ENCODE peak calls at places on chromosomes 7 and 10, in eight cellular contexts. I is HL-60; V is CD4-positive, CD25-positive, alpha-beta regulatory T cell; Y is CD4-positive, alpha-beta memory T cell; C is A549; L is astrocyte; J is GM23338; F is CD8-positive, alpha-beta memory T cell. P is an unnamed sample.

GRCh38 chr7:37287093-37287492 is 161.6 kb downstream of the ELMO1 start:
- DNase-seq in I (no peak), V (no peak), Y (no peak), C (no peak), L (no peak), J (no peak), F (no peak), P (no peak)

GRCh38 chr7:22561356-22561755 is 61.4 kb upstream of the STEAP1B start:
- DNase-seq in I (no peak), V (no peak), Y (no peak), C (peak), L (peak), J (peak), F (no peak), P (no peak)

GRCh38 chr7:85875398-85875797 is 688.5 kb upstream of the SEMA3D start:
- DNase-seq in I (no peak), V (no peak), Y (no peak), C (no peak), L (no peak), J (no peak), F (no peak), P (no peak)

GRCh38 chr10:65142641-65143435 is 1621.6 kb downstream of the REEP3 start:
- DNase-seq in I (no peak), V (no peak), Y (no peak), C (no peak), L (no peak), J (no peak), F (no peak), P (no peak)

GRCh38 chr7:157238087-157238486 is 98.7 kb upstream of the DNAJB6 start:
- DNase-seq in I (no peak), V (no peak), Y (no peak), C (no peak), L (no peak), J (peak), F (no peak), P (no peak)

GRCh38 chr7:16091951-16092350 is 329.4 kb downstream of the CRPPA start:
- DNase-seq in I (no peak), V (no peak), Y (no peak), C (no peak), L (no peak), J (no peak), F (no peak), P (no peak)

GRCh38 chr7:130887182-130888016 is 153.4 kb upstream of the KLF14 start:
- DNase-seq in I (no peak), V (no peak), Y (no peak), C (no peak), L (peak), J (no peak), F (no peak), P (no peak)

GRCh38 chr10:110649652-110650264 is 5.6 kb downstream of the RBM20 start:
- DNase-seq in I (no peak), V (no peak), Y (no peak), C (no peak), L (no peak), J (no peak), F (no peak), P (no peak)

GRCh38 chr10:70925377-70926214 is 37.2 kb upstream of the PCBD1 start:
- DNase-seq in I (no peak), V (peak), Y (peak), C (peak), L (no peak), J (peak), F (peak), P (no peak)

GRCh38 chr7:44201813-44202212 is 1.0 kb downstream of the YKT6 start:
- DNase-seq in I (no peak), V (no peak), Y (no peak), C (no peak), L (peak), J (no peak), F (no peak), P (no peak)

GRCh38 chr7:144500225-144500624 is 96.7 kb upstream of the NOBOX start:
- DNase-seq in I (no peak), V (no peak), Y (no peak), C (no peak), L (no peak), J (no peak), F (no peak), P (no peak)

GRCh38 chr10:100510533-100511308 is 8.9 kb downstream of the SEC31B start:
- DNase-seq in I (peak), V (peak), Y (peak), C (no peak), L (no peak), J (no peak), F (peak), P (peak)

GRCh38 chr7:54811925-54812264 is 52.9 kb upstream of the SEC61G start:
- DNase-seq in I (no peak), V (no peak), Y (no peak), C (no peak), L (peak), J (no peak), F (no peak), P (no peak)

GRCh38 chr7:148204639-148205292 is 385.8 kb upstream of the C7orf33 start:
- DNase-seq in I (no peak), V (no peak), Y (no peak), C (no peak), L (no peak), J (peak), F (no peak), P (no peak)

GRCh38 chr10:131759347-131759746 is 141.5 kb upstream of the PPP2R2D start:
- DNase-seq in I (no peak), V (no peak), Y (no peak), C (no peak), L (no peak), J (no peak), F (no peak), P (no peak)

GRCh38 chr7:100674441-100675407 is 1.2 kb downstream of the GNB2 start:
- DNase-seq in I (no peak), V (no peak), Y (no peak), C (no peak), L (no peak), J (peak), F (peak), P (no peak)

GRCh38 chr10:86673827-86674581 is 5.7 kb downstream of the LDB3 start:
- DNase-seq in I (no peak), V (no peak), Y (no peak), C (no peak), L (no peak), J (no peak), F (no peak), P (no peak)

GRCh38 chr10:86946215-86947170 is 10.9 kb downstream of the MMRN2 start:
- DNase-seq in I (no peak), V (no peak), Y (no peak), C (no peak), L (no peak), J (no peak), F (no peak), P (no peak)

GRCh38 chr10:118977022-118977599 is 52.4 kb upstream of the NANOS1 start:
- DNase-seq in I (no peak), V (no peak), Y (no peak), C (no peak), L (no peak), J (no peak), F (no peak), P (no peak)

GRCh38 chr7:50302486-50303081 is 1.9 kb upstream of the IKZF1 start:
- DNase-seq in I (no peak), V (no peak), Y (no peak), C (no peak), L (no peak), J (peak), F (no peak), P (no peak)

GRCh38 chr10:95414016-95414830 is 123.4 kb upstream of the PDLIM1 start:
- DNase-seq in I (no peak), V (no peak), Y (no peak), C (no peak), L (no peak), J (no peak), F (no peak), P (no peak)

GRCh38 chr10:61609609-61610166 is 53.0 kb upstream of the CABCOCO1 start:
- DNase-seq in I (no peak), V (no peak), Y (no peak), C (no peak), L (no peak), J (no peak), F (no peak), P (no peak)

GRCh38 chr10:90437452-90437851 is 420.4 kb downstream of the HTR7 start:
- DNase-seq in I (no peak), V (no peak), Y (no peak), C (no peak), L (peak), J (no peak), F (no peak), P (no peak)

GRCh38 chr7:77258014-77258413 is 58.4 kb upstream of the FGL2 start:
- DNase-seq in I (peak), V (no peak), Y (no peak), C (no peak), L (no peak), J (no peak), F (no peak), P (no peak)

GRCh38 chr10:101671453-101671852 is 23.5 kb downstream of the FBXW4 start:
- DNase-seq in I (no peak), V (no peak), Y (no peak), C (no peak), L (no peak), J (no peak), F (no peak), P (no peak)

GRCh38 chr7:151964951-151965350 is 8.7 kb downstream of the GALNTL5 start:
- DNase-seq in I (no peak), V (no peak), Y (no peak), C (no peak), L (no peak), J (no peak), F (no peak), P (no peak)

GRCh38 chr7:104106106-104106505 is 101.7 kb downstream of the ORC5 start:
- DNase-seq in I (no peak), V (no peak), Y (no peak), C (no peak), L (no peak), J (no peak), F (no peak), P (no peak)

GRCh38 chr10:77513783-77514331 is 123.8 kb downstream of the KCNMA1 start:
- DNase-seq in I (no peak), V (no peak), Y (no peak), C (peak), L (peak), J (peak), F (no peak), P (no peak)

GRCh38 chr10:98170249-98171117 is 36.0 kb downstream of the R3HCC1L start:
- DNase-seq in I (peak), V (no peak), Y (peak), C (peak), L (peak), J (peak), F (peak), P (peak)

DNA sequence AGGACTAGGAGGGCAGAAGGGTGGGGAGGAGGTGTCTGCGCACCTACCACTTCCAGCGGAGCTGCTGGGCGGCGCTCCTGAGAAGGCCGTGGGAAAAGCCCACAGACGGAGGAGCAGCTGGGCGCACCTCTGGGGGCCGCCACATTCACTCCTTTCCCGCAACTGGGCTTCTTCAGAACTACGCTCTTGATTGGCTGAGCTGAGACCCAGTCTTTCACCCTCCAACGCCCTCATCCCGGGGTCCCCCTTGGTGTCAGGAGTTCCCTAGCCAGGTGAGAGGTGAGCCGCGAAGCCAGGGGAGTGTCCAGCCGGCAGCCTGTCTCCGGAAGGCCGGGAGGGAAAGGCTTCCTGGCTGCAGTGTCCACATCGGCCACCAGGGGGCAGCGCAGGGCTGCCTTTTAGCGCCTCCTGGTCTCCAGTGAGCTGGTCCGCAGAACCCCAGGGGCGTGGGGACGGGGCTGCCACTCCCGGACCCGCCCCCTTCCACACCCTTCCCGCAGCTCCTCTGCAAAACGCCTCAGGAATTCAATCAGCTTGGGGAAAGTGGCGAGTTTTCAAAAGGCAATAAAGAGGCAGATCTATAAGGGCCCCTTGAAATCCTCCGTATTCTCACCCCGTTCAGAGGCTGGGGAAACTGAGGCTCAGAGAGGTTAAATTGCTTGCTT is 98.8 kb downstream of the CHST15 start:
- DNase-seq in I (peak), V (peak), Y (peak), C (peak), L (peak), J (peak), F (peak), P (peak)
- H3K4me3 ChIP-seq in I (no peak), V (no peak), Y (no peak), C (peak), L (peak), J (peak), F (peak), P (peak)

GRCh38 chr10:60073781-60074656 is 167.7 kb upstream of the CCDC6 start:
- DNase-seq in I (no peak), V (no peak), Y (no peak), C (no peak), L (no peak), J (no peak), F (no peak), P (no peak)
- H3K4me3 ChIP-seq in I (no peak), V (no peak), Y (no peak), C (no peak), L (no peak), J (no peak), F (no peak), P (no peak)

GRCh38 chr7:129438281-129438838 is 4.1 kb downstream of the STRIP2 start:
- DNase-seq in I (no peak), V (no peak), Y (no peak), C (no peak), L (no peak), J (no peak), F (no peak), P (no peak)

GRCh38 chr7:129434846-129435318 is 650 bp downstream of the STRIP2 start:
- DNase-seq in I (no peak), V (no peak), Y (no peak), C (no peak), L (no peak), J (peak), F (peak), P (no peak)

GRCh38 chr7:129437190-129437589 is 3.0 kb downstream of the STRIP2 start:
- DNase-seq in I (no peak), V (no peak), Y (no peak), C (no peak), L (no peak), J (no peak), F (no peak), P (no peak)

GRCh38 chr7:129435414-129435829 is 1.2 kb downstream of the STRIP2 start:
- DNase-seq in I (no peak), V (no peak), Y (no peak), C (no peak), L (no peak), J (no peak), F (no peak), P (no peak)

DNA sequence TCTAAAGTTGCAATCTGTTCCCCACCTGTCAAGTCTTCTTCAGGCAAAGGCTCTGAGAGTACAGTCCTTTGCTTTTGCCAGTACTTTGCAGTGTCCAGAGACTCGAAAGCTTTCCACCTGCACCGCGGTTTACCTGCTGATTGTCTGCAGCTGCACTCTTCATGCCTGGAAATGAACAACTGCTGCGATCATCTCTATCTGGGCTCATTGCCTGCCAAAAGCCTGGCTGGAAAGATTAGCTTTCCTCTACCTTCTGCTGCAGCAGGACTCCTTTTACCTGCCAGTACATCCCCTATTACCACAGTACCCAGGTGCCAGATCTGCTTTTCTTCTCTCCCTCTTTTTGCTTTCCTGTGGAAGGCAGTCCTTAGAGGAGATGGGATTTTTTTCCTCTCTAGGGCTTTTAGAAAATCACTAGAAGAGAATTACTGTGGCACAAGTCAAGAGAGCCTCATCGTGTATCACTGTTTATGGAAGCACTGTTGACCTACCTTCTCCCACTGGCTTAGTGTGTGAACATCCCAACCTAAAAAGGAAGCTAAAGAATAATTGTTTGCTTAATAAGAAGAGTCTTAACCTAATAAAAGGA is 2.2 kb downstream of the STRIP2 start:
- DNase-seq in I (no peak), V (no peak), Y (no peak), C (no peak), L (no peak), J (no peak), F (no peak), P (no peak)
- H3K4me3 ChIP-seq in I (no peak), V (no peak), Y (no peak), C (no peak), L (no peak), J (no peak), F (no peak), P (no peak)

GRCh38 chr10:69320521-69320920 is 42.2 kb downstream of the HK1 start:
- DNase-seq in I (no peak), V (no peak), Y (no peak), C (no peak), L (no peak), J (no peak), F (no peak), P (no peak)
- H3K4me3 ChIP-seq in I (no peak), V (peak), Y (no peak), C (no peak), L (no peak), J (peak), F (peak), P (no peak)

GRCh38 chr7:87056346-87056745 is 3.1 kb downstream of the ELAPOR2 start:
- DNase-seq in I (no peak), V (no peak), Y (no peak), C (no peak), L (no peak), J (no peak), F (no peak), P (no peak)

GRCh38 chr7:87058739-87059524 is 522 bp downstream of the ELAPOR2 start:
- DNase-seq in I (no peak), V (no peak), Y (peak), C (peak), L (no peak), J (peak), F (no peak), P (no peak)

GRCh38 chr7:87057210-87057609 is 2.2 kb downstream of the ELAPOR2 start:
- DNase-seq in I (no peak), V (no peak), Y (no peak), C (no peak), L (no peak), J (no peak), F (no peak), P (no peak)

GRCh38 chr7:87059525-87060287 is at the start of gene ELAPOR2:
- DNase-seq in I (no peak), V (peak), Y (peak), C (peak), L (peak), J (peak), F (peak), P (peak)

DNA sequence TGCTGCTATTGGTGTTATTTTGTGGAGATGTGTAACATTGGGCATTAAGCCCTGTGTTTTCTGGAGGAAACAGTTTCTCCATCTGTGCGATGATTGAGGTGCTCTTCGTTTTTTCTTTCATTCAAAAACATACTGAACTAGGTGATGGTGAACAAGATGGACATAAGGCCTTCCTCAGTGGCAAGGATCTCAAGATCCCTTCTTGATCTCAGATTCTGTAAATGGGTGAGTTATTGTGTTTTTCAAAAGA is 759 bp upstream of the ELAPOR2 start:
- DNase-seq in I (no peak), V (no peak), Y (no peak), C (no peak), L (no peak), J (no peak), F (no peak), P (no peak)
- H3K4me3 ChIP-seq in I (no peak), V (peak), Y (no peak), C (peak), L (no peak), J (peak), F (peak), P (peak)

GRCh38 chr7:73908123-73908611 is 47.2 kb downstream of the TMEM270 start:
- DNase-seq in I (no peak), V (no peak), Y (no peak), C (no peak), L (no peak), J (no peak), F (no peak), P (no peak)
- H3K4me3 ChIP-seq in I (no peak), V (no peak), Y (no peak), C (no peak), L (no peak), J (no peak), F (no peak), P (no peak)

DNA sequence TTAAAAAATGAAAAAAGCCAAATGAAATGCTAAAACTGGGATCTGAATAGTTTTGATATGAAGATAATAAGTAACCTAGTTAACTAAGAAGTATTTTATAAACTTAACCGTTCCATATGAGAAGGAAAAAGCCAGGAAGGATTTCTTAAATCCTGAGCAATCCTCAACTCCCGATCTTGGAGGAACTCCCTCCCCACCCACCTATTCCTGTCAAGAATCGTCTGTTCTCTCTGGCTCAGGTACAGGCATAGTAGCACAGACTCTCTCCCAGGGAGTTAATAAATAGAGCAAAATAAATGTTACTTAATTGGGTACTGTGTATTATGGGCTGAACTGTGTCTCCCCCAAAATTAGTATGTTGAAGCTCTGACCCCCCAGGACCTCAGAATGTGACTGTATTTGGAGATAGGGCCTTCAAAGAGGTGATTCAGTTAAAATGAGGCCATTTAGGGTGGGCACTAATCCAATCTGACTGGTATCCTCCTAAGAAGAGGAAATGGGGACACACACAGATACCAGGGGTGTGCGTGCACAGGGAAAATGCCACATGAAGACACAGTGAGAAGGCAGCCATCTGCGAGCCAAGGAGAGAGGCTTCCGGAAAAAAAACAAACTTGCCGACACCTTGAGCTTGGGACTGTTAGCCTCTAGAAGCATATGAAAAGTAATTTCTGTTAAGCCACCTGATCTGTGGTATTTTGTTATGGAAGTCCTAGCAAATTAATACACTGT is 28.7 kb downstream of the PUS7 start:
- DNase-seq in I (no peak), V (no peak), Y (no peak), C (no peak), L (peak), J (no peak), F (no peak), P (no peak)
- H3K4me3 ChIP-seq in I (no peak), V (no peak), Y (no peak), C (no peak), L (no peak), J (no peak), F (no peak), P (no peak)

P was measured in Jurkat, Clone E6-1.